ENCODE peak calls at places on chromosome 20, in eight cellular contexts. One of them, this sample, is unnamed.

GRCh38 chr20:49965781-49966304 is 16.9 kb upstream of the SNAI1 start:
- DNase-seq in AG09319: no peak
- DNase-seq in NCI-H1436 treated with DMSO at 0.1 percent for 48 hours: no peak
- DNase-seq in activated CD8-positive, alpha-beta memory T cell treated with anti-CD3 and anti-CD28 coated beads for 48 hours: no peak
- DNase-seq in AG04450: no peak
- DNase-seq in HTR-8/SVneo: no peak
- DNase-seq in nephron progenitor cell: no peak
- DNase-seq in COR-L47: no peak
- DNase-seq in this sample: no peak

GRCh38 chr20:2578430-2579192 is 42.2 kb downstream of the TMC2 start:
- DNase-seq in AG09319: no peak
- DNase-seq in NCI-H1436 treated with DMSO at 0.1 percent for 48 hours: no peak
- DNase-seq in activated CD8-positive, alpha-beta memory T cell treated with anti-CD3 and anti-CD28 coated beads for 48 hours: no peak
- DNase-seq in AG04450: no peak
- DNase-seq in HTR-8/SVneo: no peak
- DNase-seq in nephron progenitor cell: no peak
- DNase-seq in COR-L47: no peak
- DNase-seq in this sample: no peak

GRCh38 chr20:63896136-63896890 is 1.4 kb downstream of the DNAJC5 start:
- DNase-seq in AG09319: no peak
- DNase-seq in NCI-H1436 treated with DMSO at 0.1 percent for 48 hours: no peak
- DNase-seq in activated CD8-positive, alpha-beta memory T cell treated with anti-CD3 and anti-CD28 coated beads for 48 hours: no peak
- DNase-seq in AG04450: no peak
- DNase-seq in HTR-8/SVneo: peak
- DNase-seq in nephron progenitor cell: peak
- DNase-seq in COR-L47: peak
- DNase-seq in this sample: no peak

GRCh38 chr20:297925-298754 is 770 bp downstream of the ZCCHC3 start:
- DNase-seq in AG09319: no peak
- DNase-seq in NCI-H1436 treated with DMSO at 0.1 percent for 48 hours: no peak
- DNase-seq in activated CD8-positive, alpha-beta memory T cell treated with anti-CD3 and anti-CD28 coated beads for 48 hours: peak
- DNase-seq in AG04450: no peak
- DNase-seq in HTR-8/SVneo: peak
- DNase-seq in nephron progenitor cell: peak
- DNase-seq in COR-L47: peak
- DNase-seq in this sample: no peak

GRCh38 chr20:16785221-16785620 is 37.1 kb downstream of the OTOR start:
- DNase-seq in AG09319: no peak
- DNase-seq in NCI-H1436 treated with DMSO at 0.1 percent for 48 hours: no peak
- DNase-seq in activated CD8-positive, alpha-beta memory T cell treated with anti-CD3 and anti-CD28 coated beads for 48 hours: no peak
- DNase-seq in AG04450: no peak
- DNase-seq in HTR-8/SVneo: no peak
- DNase-seq in nephron progenitor cell: no peak
- DNase-seq in COR-L47: no peak
- DNase-seq in this sample: no peak

GRCh38 chr20:10708342-10709185 is 34.8 kb upstream of the JAG1 start:
- DNase-seq in AG09319: no peak
- DNase-seq in NCI-H1436 treated with DMSO at 0.1 percent for 48 hours: no peak
- DNase-seq in activated CD8-positive, alpha-beta memory T cell treated with anti-CD3 and anti-CD28 coated beads for 48 hours: no peak
- DNase-seq in AG04450: peak
- DNase-seq in HTR-8/SVneo: no peak
- DNase-seq in nephron progenitor cell: no peak
- DNase-seq in COR-L47: no peak
- DNase-seq in this sample: peak

GRCh38 chr20:62330576-62331317 is 27.9 kb downstream of the ADRM1 start:
- DNase-seq in AG09319: no peak
- DNase-seq in NCI-H1436 treated with DMSO at 0.1 percent for 48 hours: no peak
- DNase-seq in activated CD8-positive, alpha-beta memory T cell treated with anti-CD3 and anti-CD28 coated beads for 48 hours: no peak
- DNase-seq in AG04450: no peak
- DNase-seq in HTR-8/SVneo: no peak
- DNase-seq in nephron progenitor cell: no peak
- DNase-seq in COR-L47: no peak
- DNase-seq in this sample: no peak

GRCh38 chr20:46928580-46929132 is 34.0 kb downstream of the EYA2 start:
- DNase-seq in AG09319: no peak
- DNase-seq in NCI-H1436 treated with DMSO at 0.1 percent for 48 hours: no peak
- DNase-seq in activated CD8-positive, alpha-beta memory T cell treated with anti-CD3 and anti-CD28 coated beads for 48 hours: no peak
- DNase-seq in AG04450: no peak
- DNase-seq in HTR-8/SVneo: no peak
- DNase-seq in nephron progenitor cell: no peak
- DNase-seq in COR-L47: no peak
- DNase-seq in this sample: no peak

GRCh38 chr20:46394872-46395470 is 11.4 kb downstream of the ELMO2 start:
- DNase-seq in AG09319: no peak
- DNase-seq in NCI-H1436 treated with DMSO at 0.1 percent for 48 hours: no peak
- DNase-seq in activated CD8-positive, alpha-beta memory T cell treated with anti-CD3 and anti-CD28 coated beads for 48 hours: no peak
- DNase-seq in AG04450: no peak
- DNase-seq in HTR-8/SVneo: no peak
- DNase-seq in nephron progenitor cell: no peak
- DNase-seq in COR-L47: no peak
- DNase-seq in this sample: no peak

GRCh38 chr20:1171461-1172093 is 13.2 kb downstream of the TMEM74B start:
- DNase-seq in AG09319: no peak
- DNase-seq in NCI-H1436 treated with DMSO at 0.1 percent for 48 hours: no peak
- DNase-seq in activated CD8-positive, alpha-beta memory T cell treated with anti-CD3 and anti-CD28 coated beads for 48 hours: no peak
- DNase-seq in AG04450: no peak
- DNase-seq in HTR-8/SVneo: peak
- DNase-seq in nephron progenitor cell: peak
- DNase-seq in COR-L47: no peak
- DNase-seq in this sample: no peak

GRCh38 chr20:2693286-2693995 is 861 bp downstream of the EBF4 start:
- DNase-seq in AG09319: no peak
- DNase-seq in NCI-H1436 treated with DMSO at 0.1 percent for 48 hours: no peak
- DNase-seq in activated CD8-positive, alpha-beta memory T cell treated with anti-CD3 and anti-CD28 coated beads for 48 hours: peak
- DNase-seq in AG04450: no peak
- DNase-seq in HTR-8/SVneo: peak
- DNase-seq in nephron progenitor cell: peak
- DNase-seq in COR-L47: no peak
- DNase-seq in this sample: no peak

GRCh38 chr20:59772373-59772705 is 161.1 kb downstream of the SYCP2 start:
- DNase-seq in AG09319: no peak
- DNase-seq in NCI-H1436 treated with DMSO at 0.1 percent for 48 hours: no peak
- DNase-seq in activated CD8-positive, alpha-beta memory T cell treated with anti-CD3 and anti-CD28 coated beads for 48 hours: no peak
- DNase-seq in AG04450: no peak
- DNase-seq in HTR-8/SVneo: no peak
- DNase-seq in nephron progenitor cell: no peak
- DNase-seq in COR-L47: no peak
- DNase-seq in this sample: no peak

GRCh38 chr20:13771853-13772453 is 12.8 kb downstream of the ESF1 start:
- DNase-seq in AG09319: no peak
- DNase-seq in NCI-H1436 treated with DMSO at 0.1 percent for 48 hours: no peak
- DNase-seq in activated CD8-positive, alpha-beta memory T cell treated with anti-CD3 and anti-CD28 coated beads for 48 hours: no peak
- DNase-seq in AG04450: no peak
- DNase-seq in HTR-8/SVneo: peak
- DNase-seq in nephron progenitor cell: no peak
- DNase-seq in COR-L47: peak
- DNase-seq in this sample: no peak

GRCh38 chr20:2873747-2874041 is 413 bp downstream of the PTPRA start:
- DNase-seq in AG09319: no peak
- DNase-seq in NCI-H1436 treated with DMSO at 0.1 percent for 48 hours: no peak
- DNase-seq in activated CD8-positive, alpha-beta memory T cell treated with anti-CD3 and anti-CD28 coated beads for 48 hours: no peak
- DNase-seq in AG04450: no peak
- DNase-seq in HTR-8/SVneo: peak
- DNase-seq in nephron progenitor cell: peak
- DNase-seq in COR-L47: peak
- DNase-seq in this sample: no peak

GRCh38 chr20:58513580-58514285 is 1.5 kb downstream of the APCDD1L start:
- DNase-seq in AG09319: no peak
- DNase-seq in NCI-H1436 treated with DMSO at 0.1 percent for 48 hours: no peak
- DNase-seq in activated CD8-positive, alpha-beta memory T cell treated with anti-CD3 and anti-CD28 coated beads for 48 hours: no peak
- DNase-seq in AG04450: no peak
- DNase-seq in HTR-8/SVneo: no peak
- DNase-seq in nephron progenitor cell: no peak
- DNase-seq in COR-L47: no peak
- DNase-seq in this sample: no peak

GRCh38 chr20:35306931-35307517 is 14.8 kb upstream of the FAM83C start:
- DNase-seq in AG09319: no peak
- DNase-seq in NCI-H1436 treated with DMSO at 0.1 percent for 48 hours: no peak
- DNase-seq in activated CD8-positive, alpha-beta memory T cell treated with anti-CD3 and anti-CD28 coated beads for 48 hours: no peak
- DNase-seq in AG04450: no peak
- DNase-seq in HTR-8/SVneo: peak
- DNase-seq in nephron progenitor cell: peak
- DNase-seq in COR-L47: peak
- DNase-seq in this sample: no peak

GRCh38 chr20:61844621-61845020 is 221.1 kb downstream of the TAF4 start:
- DNase-seq in AG09319: no peak
- DNase-seq in NCI-H1436 treated with DMSO at 0.1 percent for 48 hours: no peak
- DNase-seq in activated CD8-positive, alpha-beta memory T cell treated with anti-CD3 and anti-CD28 coated beads for 48 hours: no peak
- DNase-seq in AG04450: no peak
- DNase-seq in HTR-8/SVneo: no peak
- DNase-seq in nephron progenitor cell: no peak
- DNase-seq in COR-L47: no peak
- DNase-seq in this sample: no peak

GRCh38 chr20:60960500-60960899 is 291.6 kb upstream of the CDH4 start:
- DNase-seq in AG09319: no peak
- DNase-seq in NCI-H1436 treated with DMSO at 0.1 percent for 48 hours: no peak
- DNase-seq in activated CD8-positive, alpha-beta memory T cell treated with anti-CD3 and anti-CD28 coated beads for 48 hours: no peak
- DNase-seq in AG04450: no peak
- DNase-seq in HTR-8/SVneo: no peak
- DNase-seq in nephron progenitor cell: no peak
- DNase-seq in COR-L47: no peak
- DNase-seq in this sample: no peak

GRCh38 chr20:22696759-22697158 is 112.4 kb upstream of the FOXA2 start:
- DNase-seq in AG09319: no peak
- DNase-seq in NCI-H1436 treated with DMSO at 0.1 percent for 48 hours: no peak
- DNase-seq in activated CD8-positive, alpha-beta memory T cell treated with anti-CD3 and anti-CD28 coated beads for 48 hours: no peak
- DNase-seq in AG04450: no peak
- DNase-seq in HTR-8/SVneo: no peak
- DNase-seq in nephron progenitor cell: no peak
- DNase-seq in COR-L47: no peak
- DNase-seq in this sample: no peak

GRCh38 chr20:35994994-35995453 is 26.6 kb downstream of the CNBD2 start:
- DNase-seq in AG09319: peak
- DNase-seq in NCI-H1436 treated with DMSO at 0.1 percent for 48 hours: peak
- DNase-seq in activated CD8-positive, alpha-beta memory T cell treated with anti-CD3 and anti-CD28 coated beads for 48 hours: peak
- DNase-seq in AG04450: peak
- DNase-seq in HTR-8/SVneo: peak
- DNase-seq in nephron progenitor cell: peak
- DNase-seq in COR-L47: peak
- DNase-seq in this sample: no peak

GRCh38 chr20:61249626-61250025 is 2.4 kb upstream of the CDH4 start:
- DNase-seq in AG09319: no peak
- DNase-seq in NCI-H1436 treated with DMSO at 0.1 percent for 48 hours: no peak
- DNase-seq in activated CD8-positive, alpha-beta memory T cell treated with anti-CD3 and anti-CD28 coated beads for 48 hours: no peak
- DNase-seq in AG04450: no peak
- DNase-seq in HTR-8/SVneo: no peak
- DNase-seq in nephron progenitor cell: no peak
- DNase-seq in COR-L47: no peak
- DNase-seq in this sample: no peak

GRCh38 chr20:17495826-17496225 is 35.4 kb downstream of the BFSP1 start:
- DNase-seq in AG09319: no peak
- DNase-seq in NCI-H1436 treated with DMSO at 0.1 percent for 48 hours: no peak
- DNase-seq in activated CD8-positive, alpha-beta memory T cell treated with anti-CD3 and anti-CD28 coated beads for 48 hours: no peak
- DNase-seq in AG04450: no peak
- DNase-seq in HTR-8/SVneo: no peak
- DNase-seq in nephron progenitor cell: no peak
- DNase-seq in COR-L47: no peak
- DNase-seq in this sample: no peak

This sample was measured in BJ.